ENCODE peak calls at places on chromosomes 6 and 20, in four cellular contexts. One of them, this sample, is unnamed.

GRCh38 chr20:24651171-24651972 is 181.9 kb downstream of the SYNDIG1 start:
- DNase-seq in keratinocyte: peak; percentile 21
- DNase-seq in GM23248: peak; percentile 92
- DNase-seq in SJSA1: peak; percentile 70
- DNase-seq in this sample: no peak

GRCh38 chr6:85580104-85580877 is 13.4 kb downstream of the SNX14 start:
- DNase-seq in keratinocyte: no peak
- DNase-seq in GM23248: no peak
- DNase-seq in SJSA1: no peak
- DNase-seq in this sample: no peak

GRCh38 chr20:36317675-36318074 is 11.5 kb downstream of the DLGAP4 start:
- DNase-seq in keratinocyte: no peak
- DNase-seq in GM23248: no peak
- DNase-seq in SJSA1: no peak
- DNase-seq in this sample: no peak

GRCh38 chr20:32534661-32535240 is 50.4 kb downstream of the NOL4L start:
- DNase-seq in keratinocyte: no peak
- DNase-seq in GM23248: no peak
- DNase-seq in SJSA1: no peak
- DNase-seq in this sample: no peak

GRCh38 chr6:43339168-43339567 is 30.3 kb downstream of the ZNF318 start:
- DNase-seq in keratinocyte: no peak
- DNase-seq in GM23248: no peak
- DNase-seq in SJSA1: no peak
- DNase-seq in this sample: no peak

GRCh38 chr6:52388790-52389189 is 26.8 kb downstream of the PAQR8 start:
- DNase-seq in keratinocyte: no peak
- DNase-seq in GM23248: no peak
- DNase-seq in SJSA1: no peak
- DNase-seq in this sample: no peak

GRCh38 chr6:100809346-100809745 is 71.8 kb downstream of the ASCC3 start:
- DNase-seq in keratinocyte: no peak
- DNase-seq in GM23248: no peak
- DNase-seq in SJSA1: no peak
- DNase-seq in this sample: no peak

GRCh38 chr6:83314693-83315092 is 116.2 kb downstream of the ME1 start:
- DNase-seq in keratinocyte: no peak
- DNase-seq in GM23248: no peak
- DNase-seq in SJSA1: no peak
- DNase-seq in this sample: no peak

GRCh38 chr20:62354811-62355341 is 12.2 kb downstream of the LAMA5 start:
- DNase-seq in keratinocyte: no peak
- DNase-seq in GM23248: no peak
- DNase-seq in SJSA1: no peak
- DNase-seq in this sample: no peak

GRCh38 chr20:8228315-8228714 is 96.2 kb downstream of the PLCB1 start:
- DNase-seq in keratinocyte: no peak
- DNase-seq in GM23248: no peak
- DNase-seq in SJSA1: no peak
- DNase-seq in this sample: no peak

GRCh38 chr20:8227293-8227692 is 95.2 kb downstream of the PLCB1 start:
- DNase-seq in keratinocyte: no peak
- DNase-seq in GM23248: no peak
- DNase-seq in SJSA1: no peak
- DNase-seq in this sample: no peak

GRCh38 chr20:8225658-8226057 is 93.6 kb downstream of the PLCB1 start:
- DNase-seq in keratinocyte: no peak
- DNase-seq in GM23248: no peak
- DNase-seq in SJSA1: no peak
- DNase-seq in this sample: no peak

GRCh38 chr20:8223096-8223870 is 91.2 kb downstream of the PLCB1 start:
- DNase-seq in keratinocyte: no peak
- DNase-seq in GM23248: peak; percentile 75
- DNase-seq in SJSA1: no peak
- DNase-seq in this sample: no peak

GRCh38 chr20:8226106-8226505 is 94.0 kb downstream of the PLCB1 start:
- DNase-seq in keratinocyte: no peak
- DNase-seq in GM23248: no peak
- DNase-seq in SJSA1: no peak
- DNase-seq in this sample: no peak
- H3K27ac ChIP-seq in keratinocyte: no peak overlapping the region
- H3K27ac ChIP-seq in GM23248: no peak overlapping the region
- H3K27ac ChIP-seq in SJSA1: no peak overlapping the region
- H3K27ac ChIP-seq in this sample: no peak overlapping the region

GRCh38 chr6:168280899-168281245 is 38.7 kb downstream of the DACT2 start:
- DNase-seq in keratinocyte: no peak
- DNase-seq in GM23248: no peak
- DNase-seq in SJSA1: no peak
- DNase-seq in this sample: no peak

GRCh38 chr6:168280020-168280898 is 39.3 kb downstream of the DACT2 start:
- DNase-seq in keratinocyte: no peak
- DNase-seq in GM23248: no peak
- DNase-seq in SJSA1: no peak
- DNase-seq in this sample: peak; percentile 37

GRCh38 chr6:168277274-168277669 is 42.3 kb downstream of the DACT2 start:
- DNase-seq in keratinocyte: no peak
- DNase-seq in GM23248: no peak
- DNase-seq in SJSA1: no peak
- DNase-seq in this sample: peak; percentile 55

GRCh38 chr6:168279403-168279935 is 40.1 kb downstream of the DACT2 start:
- DNase-seq in keratinocyte: no peak
- DNase-seq in GM23248: no peak
- DNase-seq in SJSA1: no peak
- DNase-seq in this sample: peak; percentile 57

GRCh38 chr6:168278904-168279303 is 40.7 kb downstream of the DACT2 start:
- DNase-seq in keratinocyte: no peak
- DNase-seq in GM23248: no peak
- DNase-seq in SJSA1: no peak
- DNase-seq in this sample: no peak
- H3K9me3 ChIP-seq in keratinocyte: no peaks in the 10 kb centered on the region
- H3K9me3 ChIP-seq in GM23248: no peaks in the 10 kb centered on the region
- H3K9me3 ChIP-seq in SJSA1: no peaks in the 10 kb centered on the region
- H3K9me3 ChIP-seq in this sample: no peaks in the 10 kb centered on the region

GRCh38 chr6:125248136-125248535 is 53.6 kb downstream of the HDDC2 start:
- DNase-seq in keratinocyte: no peak
- DNase-seq in GM23248: no peak
- DNase-seq in SJSA1: no peak
- DNase-seq in this sample: no peak

GRCh38 chr6:125251516-125252229 is 50.1 kb downstream of the HDDC2 start:
- DNase-seq in keratinocyte: no peak
- DNase-seq in GM23248: peak; percentile 22
- DNase-seq in SJSA1: no peak
- DNase-seq in this sample: no peak

GRCh38 chr6:125245109-125245508 is 56.7 kb downstream of the HDDC2 start:
- DNase-seq in keratinocyte: no peak
- DNase-seq in GM23248: no peak
- DNase-seq in SJSA1: no peak
- DNase-seq in this sample: no peak

GRCh38 chr6:125250511-125250910 is 51.3 kb downstream of the HDDC2 start:
- DNase-seq in keratinocyte: no peak
- DNase-seq in GM23248: no peak
- DNase-seq in SJSA1: no peak
- DNase-seq in this sample: no peak

GRCh38 chr6:125245523-125246264 is 56.1 kb downstream of the HDDC2 start:
- DNase-seq in keratinocyte: no peak
- DNase-seq in GM23248: no peak
- DNase-seq in SJSA1: no peak
- DNase-seq in this sample: no peak
- H3K27ac ChIP-seq in keratinocyte: no peak overlapping the region
- H3K27ac ChIP-seq in GM23248: no peak overlapping the region
- H3K27ac ChIP-seq in SJSA1: no peak overlapping the region
- H3K27ac ChIP-seq in this sample: no peak overlapping the region

GRCh38 chr20:49285813-49286494 is 8.1 kb upstream of the ZNFX1 start:
- DNase-seq in keratinocyte: no peak
- DNase-seq in GM23248: no peak
- DNase-seq in SJSA1: no peak
- DNase-seq in this sample: no peak
- H3K9me3 ChIP-seq in keratinocyte: peaks cover 7% of the 10 kb centered on the region
- H3K9me3 ChIP-seq in GM23248: no peaks in the 10 kb centered on the region
- H3K9me3 ChIP-seq in SJSA1: peaks cover 37% of the 10 kb centered on the region
- H3K9me3 ChIP-seq in this sample: no peaks in the 10 kb centered on the region

DNA sequence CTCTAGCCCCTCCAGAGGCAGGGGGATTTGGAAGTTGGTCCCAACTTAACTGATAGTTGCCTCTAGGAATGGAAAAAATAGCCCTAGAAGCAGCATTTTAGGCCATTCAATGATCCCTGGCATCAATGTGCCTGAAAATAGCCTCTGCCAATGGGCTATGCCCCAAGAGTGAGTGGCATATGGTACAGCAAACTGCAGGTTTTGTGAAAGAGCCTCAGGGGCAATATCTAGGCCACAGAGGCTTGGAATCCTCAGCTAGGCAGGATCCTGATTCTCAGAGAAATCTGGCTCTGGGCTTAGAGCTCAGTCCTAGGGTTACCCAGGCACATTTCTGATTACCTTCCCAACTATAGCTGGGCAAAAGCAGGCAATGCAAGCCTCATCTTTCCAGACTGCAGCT is 104.4 kb upstream of the MOCS1 start:
- DNase-seq in keratinocyte: no peak
- DNase-seq in GM23248: no peak
- DNase-seq in SJSA1: no peak
- DNase-seq in this sample: no peak
- H3K27ac ChIP-seq in keratinocyte: no peak overlapping the region
- H3K27ac ChIP-seq in GM23248: no peak overlapping the region
- H3K27ac ChIP-seq in SJSA1: no peak overlapping the region
- H3K27ac ChIP-seq in this sample: no peak overlapping the region

GRCh38 chr6:33978593-33979150 is 167.2 kb downstream of the GRM4 start:
- DNase-seq in keratinocyte: no peak
- DNase-seq in GM23248: no peak
- DNase-seq in SJSA1: no peak
- DNase-seq in this sample: no peak
- H3K9me3 ChIP-seq in keratinocyte: no peaks in the 10 kb centered on the region
- H3K9me3 ChIP-seq in GM23248: no peaks in the 10 kb centered on the region
- H3K9me3 ChIP-seq in SJSA1: no peaks in the 10 kb centered on the region
- H3K9me3 ChIP-seq in this sample: no peaks in the 10 kb centered on the region

GRCh38 chr6:89118931-89119330 is 1.1 kb upstream of the SRSF12 start:
- DNase-seq in keratinocyte: no peak
- DNase-seq in GM23248: peak; percentile 12
- DNase-seq in SJSA1: no peak
- DNase-seq in this sample: no peak
- H3K27ac ChIP-seq in keratinocyte: no peak overlapping the region
- H3K27ac ChIP-seq in GM23248: no peak overlapping the region
- H3K27ac ChIP-seq in SJSA1: no peak overlapping the region
- H3K27ac ChIP-seq in this sample: no peak overlapping the region

DNA sequence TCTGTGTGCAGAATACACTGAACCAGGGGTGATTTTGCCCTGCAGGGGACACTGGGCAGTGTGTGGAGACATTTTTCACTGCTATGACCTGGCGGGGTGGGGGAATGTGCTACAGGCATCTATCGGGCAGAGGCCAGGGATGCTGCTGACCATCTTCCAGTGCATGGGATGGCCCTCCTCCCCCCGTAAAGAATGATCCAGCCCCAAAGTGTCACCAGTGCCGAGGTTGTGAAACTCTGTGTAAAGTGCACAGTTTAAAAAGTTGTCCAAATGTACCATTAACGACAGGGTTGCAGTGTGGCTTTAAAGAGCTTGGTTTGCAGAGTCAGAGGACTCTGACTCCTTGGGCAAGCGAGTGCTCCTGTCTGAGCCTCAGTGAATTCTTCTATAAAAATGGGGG is 72.1 kb downstream of the SULF2 start:
- DNase-seq in keratinocyte: no peak
- DNase-seq in GM23248: no peak
- DNase-seq in SJSA1: no peak
- DNase-seq in this sample: no peak
- H3K9me3 ChIP-seq in keratinocyte: no peaks in the 10 kb centered on the region
- H3K9me3 ChIP-seq in GM23248: no peaks in the 10 kb centered on the region
- H3K9me3 ChIP-seq in SJSA1: no peaks in the 10 kb centered on the region
- H3K9me3 ChIP-seq in this sample: no peaks in the 10 kb centered on the region